ENCODE peak calls at places on chromosomes 13 and 19, in four cellular contexts. S is GM20000, M is Right ventricle myocardium superior, X is K562. T is an unnamed sample.

GRCh38 chr19:9914001-9914314 is 22.4 kb downstream of the OLFM2 start:
- DNase-seq in S (no peak), M (no peak), X (peak; percentile 61), T (no peak)

GRCh38 chr19:27793128-27793643 is 1419.8 kb downstream of the UQCRFS1 start:
- DNase-seq in S (peak; percentile 74), M (peak; percentile 80), X (peak; percentile 78), T (peak; percentile 85)

GRCh38 chr13:26075498-26075897 is 23.7 kb upstream of the SHISA2 start:
- DNase-seq in S (no peak), M (no peak), X (no peak), T (no peak)

GRCh38 chr19:50858896-50859295 is 4.2 kb downstream of the KLK3 start:
- DNase-seq in S (no peak), M (no peak), X (peak; percentile 21), T (no peak)

GRCh38 chr13:48231080-48231479 is 1.9 kb upstream of the ITM2B start:
- DNase-seq in S (no peak), M (no peak), X (no peak), T (no peak)

GRCh38 chr13:39952244-39953233 is 297.1 kb downstream of the COG6 start:
- DNase-seq in S (no peak), M (no peak), X (peak; percentile 10), T (no peak)

GRCh38 chr19:7622933-7623685 is 6.2 kb downstream of the XAB2 start:
- DNase-seq in S (no peak), M (no peak), X (peak; percentile 88), T (no peak)

GRCh38 chr19:7238091-7238490 is 56.1 kb downstream of the INSR start:
- DNase-seq in S (no peak), M (no peak), X (no peak), T (no peak)

GRCh38 chr19:49217382-49217781 is 59.8 kb downstream of the TRPM4 start:
- DNase-seq in S (no peak), M (peak; percentile 64), X (no peak), T (peak; percentile 71)

GRCh38 chr19:9914315-9915207 is 21.8 kb downstream of the OLFM2 start:
- DNase-seq in S (peak; percentile 89), M (peak; percentile 78), X (peak; percentile 89), T (peak; percentile 82)

GRCh38 chr19:12696366-12697335 is at the start of gene FBXW9:
- DNase-seq in S (peak; percentile 99), M (peak; percentile 99), X (peak; percentile 89), T (peak; percentile 98)

GRCh38 chr13:49859568-49859967 is 67.1 kb upstream of the KPNA3 start:
- DNase-seq in S (no peak), M (no peak), X (no peak), T (no peak)

GRCh38 chr19:1070576-1070930 is 3.6 kb downstream of the ARHGAP45 start:
- DNase-seq in S (no peak), M (no peak), X (no peak), T (no peak)

GRCh38 chr19:8046569-8047165 is 5.9 kb upstream of the CCL25 start:
- DNase-seq in S (peak; percentile 39), M (no peak), X (no peak), T (no peak)

GRCh38 chr19:31177230-31177629 is 172.0 kb downstream of the TSHZ3 start:
- DNase-seq in S (no peak), M (no peak), X (no peak), T (no peak)

GRCh38 chr19:18648971-18649310 is 12.1 kb downstream of the KLHL26 start:
- DNase-seq in S (no peak), M (peak; percentile 59), X (no peak), T (no peak)

GRCh38 chr13:46668302-46668720 is 115.3 kb downstream of the LRCH1 start:
- DNase-seq in S (no peak), M (peak; percentile 62), X (no peak), T (peak; percentile 60)

GRCh38 chr13:77337159-77337558 is 10.3 kb upstream of the MYCBP2 start:
- DNase-seq in S (no peak), M (no peak), X (no peak), T (no peak)

GRCh38 chr19:932647-933552 is 7.1 kb downstream of the ARID3A start:
- DNase-seq in S (peak; percentile 77), M (peak; percentile 89), X (no peak), T (peak; percentile 89)

GRCh38 chr19:58154287-58154678 is 3.7 kb upstream of the ZNF329 start:
- DNase-seq in S (peak; percentile 26), M (peak; percentile 69), X (no peak), T (no peak)

GRCh38 chr19:42412223-42412622 is 15.0 kb downstream of the LIPE start:
- DNase-seq in S (no peak), M (peak; percentile 55), X (no peak), T (no peak)

GRCh38 chr19:48171584-48172170 is 1.2 kb downstream of the ZSWIM9 start:
- DNase-seq in S (no peak), M (no peak), X (no peak), T (no peak)

GRCh38 chr19:16106121-16106520 is 5.6 kb upstream of the RAB8A start:
- DNase-seq in S (no peak), M (no peak), X (no peak), T (no peak)

GRCh38 chr19:50352242-50352641 is 13.2 kb downstream of the NAPSA start:
- DNase-seq in S (no peak), M (no peak), X (no peak), T (no peak)

GRCh38 chr19:39941615-39942507 is 7.4 kb upstream of the FCGBP start:
- DNase-seq in S (no peak), M (no peak), X (no peak), T (no peak)

GRCh38 chr19:3671680-3672574 is 28.3 kb downstream of the PIP5K1C start:
- DNase-seq in S (peak; percentile 74), M (no peak), X (peak; percentile 64), T (no peak)

GRCh38 chr13:44404261-44405139 is 30.9 kb downstream of the SERP2 start:
- DNase-seq in S (no peak), M (no peak), X (no peak), T (no peak)